ENCODE peak calls at places on chromosome 11, in four cellular contexts. Y is stimulated activated CD8-positive, alpha-beta memory T cell treated with anti-CD3 and anti-CD28 coated beads, Interleukin-2, amount 100 ng/mL, for 48 hours; P is omental fat pad; U is Calu3. M is an unnamed sample.

GRCh38 chr11:114179234-114179941 is 116.8 kb upstream of the NNMT start:
- DNase-seq in Y (no peak), P (no peak), U (no peak), M (peak; percentile 73)

GRCh38 chr11:11857769-11858168 is 16.0 kb downstream of the USP47 start:
- DNase-seq in Y (no peak), P (no peak), U (peak; percentile 23), M (no peak)

GRCh38 chr11:122524532-122524882 is 131.0 kb upstream of the UBASH3B start:
- DNase-seq in Y (no peak), P (no peak), U (no peak), M (no peak)

GRCh38 chr11:3920148-3920852 is 64.8 kb downstream of the STIM1 start:
- DNase-seq in Y (peak; percentile 71), P (no peak), U (peak; percentile 31), M (no peak)

GRCh38 chr11:33692013-33692504 is 8.6 kb downstream of the C11orf91 start:
- DNase-seq in Y (no peak), P (no peak), U (peak; percentile 84), M (peak; percentile 87)

GRCh38 chr11:100546714-100547113 is 140.4 kb upstream of the ARHGAP42 start:
- DNase-seq in Y (no peak), P (no peak), U (peak; percentile 61), M (no peak)

GRCh38 chr11:32962016-32962415 is 53.7 kb upstream of the DEPDC7 start:
- DNase-seq in Y (no peak), P (no peak), U (no peak), M (no peak)

GRCh38 chr11:62245271-62245753 is 3.3 kb downstream of the SCGB1D2 start:
- DNase-seq in Y (no peak), P (no peak), U (peak; percentile 24), M (no peak)

GRCh38 chr11:4178813-4179662 is 84.4 kb downstream of the RRM1 start:
- DNase-seq in Y (no peak), P (no peak), U (no peak), M (no peak)

GRCh38 chr11:95307310-95307709 is 76.3 kb upstream of the SESN3 start:
- DNase-seq in Y (no peak), P (no peak), U (no peak), M (no peak)

GRCh38 chr11:130420478-130421198 is 7.8 kb downstream of the ADAMTS8 start:
- DNase-seq in Y (no peak), P (no peak), U (no peak), M (no peak)

GRCh38 chr11:129061466-129062194 is 119.0 kb upstream of the TP53AIP1 start:
- DNase-seq in Y (no peak), P (no peak), U (peak; percentile 52), M (no peak)

GRCh38 chr11:63762662-63763505 is 5.7 kb downstream of the ZFTA start:
- DNase-seq in Y (no peak), P (no peak), U (no peak), M (no peak)

GRCh38 chr11:40129276-40129675 is 1330.2 kb downstream of the LRRC4C start:
- DNase-seq in Y (no peak), P (no peak), U (no peak), M (no peak)

GRCh38 chr11:74268451-74268850 is 43.0 kb downstream of the P4HA3 start:
- DNase-seq in Y (no peak), P (no peak), U (no peak), M (no peak)

GRCh38 chr11:132103006-132103405 is 732.6 kb downstream of the NTM start:
- DNase-seq in Y (no peak), P (no peak), U (no peak), M (no peak)

GRCh38 chr11:94604496-94604895 is 37.3 kb downstream of the PIWIL4 start:
- DNase-seq in Y (no peak), P (no peak), U (no peak), M (no peak)

GRCh38 chr11:3218483-3219280 is at the start of gene MRGPRG:
- DNase-seq in Y (no peak), P (no peak), U (no peak), M (peak; percentile 74)

GRCh38 chr11:18987454-18988231 is 48.4 kb upstream of the MRGPRX1 start:
- DNase-seq in Y (no peak), P (no peak), U (no peak), M (no peak)

GRCh38 chr11:12029738-12030363 is 21.4 kb upstream of the DKK3 start:
- DNase-seq in Y (no peak), P (no peak), U (no peak), M (no peak)

GRCh38 chr11:13103962-13104554 is 94.9 kb downstream of the RASSF10 start:
- DNase-seq in Y (no peak), P (no peak), U (no peak), M (no peak)